ENCODE peak calls at places on chromosome 4, in five cellular contexts. I is H1, H is HepG2, G is HCT116, V is GM12878. O is an unnamed sample.

GRCh38 chr4:87901426-87901825 is 68.7 kb downstream of the MEPE start:
- DNase-seq in H (no peak), V (no peak), I (no peak), G (no peak), O (no peak)

GRCh38 chr4:98802673-98803286 is 126.2 kb downstream of the EIF4E start:
- DNase-seq in V (no peak), H (no peak), G (no peak), I (no peak), O (no peak)

GRCh38 chr4:80192937-80193336 is 4.4 kb upstream of the PRDM8 start:
- DNase-seq in H (no peak), G (no peak), I (no peak), V (no peak), O (no peak)

GRCh38 chr4:137794779-137795178 is 262.5 kb upstream of the PCDH18 start:
- DNase-seq in G (no peak), H (no peak), V (no peak), I (no peak), O (peak)

GRCh38 chr4:1851575-1852415 is 4.2 kb downstream of the LETM1 start:
- DNase-seq in G (no peak), H (no peak), V (no peak), I (no peak), O (no peak)

GRCh38 chr4:94131212-94131611 is 76.5 kb upstream of the SMARCAD1 start:
- DNase-seq in V (no peak), H (no peak), G (no peak), I (no peak), O (no peak)

GRCh38 chr4:16360694-16361262 is 134.5 kb upstream of the TAPT1 start:
- DNase-seq in G (no peak), I (no peak), H (no peak), V (no peak), O (no peak)

GRCh38 chr4:15805583-15806517 is 27.7 kb downstream of the CD38 start:
- DNase-seq in V (peak), G (peak), H (peak), I (no peak), O (peak)

GRCh38 chr4:38366451-38366850 is 297.5 kb upstream of the KLF3 start:
- DNase-seq in G (no peak), H (no peak), I (no peak), V (no peak), O (no peak)
- TF ChIP-seq JUND in G (no peak), H (no peak), I (no peak), V (no peak), O (no peak)

GRCh38 chr4:53044651-53044960 is 182.5 kb downstream of the RASL11B start:
- DNase-seq in G (no peak), V (no peak), I (no peak), H (no peak), O (no peak)

GRCh38 chr4:53040459-53040815 is 178.3 kb downstream of the RASL11B start:
- DNase-seq in G (no peak), H (no peak), V (no peak), I (no peak), O (no peak)

GRCh38 chr4:53043900-53044650 is 182.0 kb downstream of the RASL11B start:
- DNase-seq in G (no peak), I (no peak), V (no peak), H (no peak), O (no peak)

GRCh38 chr4:53039741-53040458 is 177.8 kb downstream of the RASL11B start:
- DNase-seq in I (no peak), V (no peak), H (no peak), G (no peak), O (no peak)

DNA sequence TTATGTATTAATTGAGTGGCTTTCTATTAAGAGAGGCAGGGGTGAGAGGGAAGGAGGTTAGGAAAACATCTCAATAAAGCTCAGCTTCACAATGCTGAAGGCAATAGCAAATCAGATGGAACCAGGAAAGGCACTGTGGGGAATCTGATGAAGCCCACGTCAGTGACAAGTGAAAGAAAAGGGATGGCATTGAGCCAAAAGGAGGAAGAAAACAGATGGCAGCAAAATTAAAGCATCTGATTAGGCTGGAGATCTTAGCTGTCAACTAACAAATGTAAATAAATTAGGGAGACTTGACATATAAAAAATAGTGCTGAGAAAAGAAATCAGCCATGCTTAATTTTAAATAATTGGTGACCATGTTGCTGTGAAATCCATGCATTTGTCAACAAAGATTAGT is 181.0 kb downstream of the RASL11B start:
- DNase-seq in I (no peak), H (no peak), G (no peak), V (no peak), O (no peak)
- TF ChIP-seq JUND in I (no peak), H (no peak), G (no peak), V (no peak), O (no peak)

DNA sequence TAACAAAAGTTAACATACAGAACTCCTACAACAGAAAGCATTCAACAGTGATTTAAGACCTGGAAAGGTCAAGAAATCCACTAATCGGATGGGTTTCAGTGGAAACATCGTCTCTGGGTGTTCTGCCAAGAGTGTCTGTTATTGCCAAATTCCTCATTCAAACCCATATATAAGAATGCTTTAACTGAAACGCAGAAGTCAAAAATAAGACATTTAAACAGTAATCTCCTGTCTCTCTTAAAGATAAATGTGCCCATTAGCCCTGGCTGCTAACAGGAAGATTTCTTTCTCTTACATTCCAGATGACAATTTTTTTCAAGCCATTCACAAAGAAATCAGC is 31.5 kb downstream of the DCTD start:
- DNase-seq in V (no peak), H (no peak), G (no peak), I (no peak), O (no peak)
- TF ChIP-seq JUND in V (no peak), H (no peak), G (no peak), I (no peak), O (no peak)

GRCh38 chr4:20251796-20252655 is at the start of gene SLIT2:
- DNase-seq in I (peak), G (peak), V (no peak), H (peak), O (no peak)
- TF ChIP-seq JUND in I (no peak), G (no peak), V (no peak), H (no peak), O (no peak)

GRCh38 chr4:124111922-124112321 is 600.6 kb downstream of the ANKRD50 start:
- DNase-seq in I (no peak), H (peak), G (peak), V (no peak), O (no peak)
- TF ChIP-seq JUND in I (no peak), H (no peak), G (no peak), V (no peak), O (no peak)

GRCh38 chr4:89316931-89317366 is 9.3 kb upstream of the GPRIN3 start:
- DNase-seq in G (no peak), H (no peak), V (no peak), I (no peak), O (no peak)
- TF ChIP-seq JUND in G (no peak), H (no peak), V (no peak), I (no peak), O (no peak)

GRCh38 chr4:56184214-56184613 is 203.1 kb downstream of the AASDH start:
- DNase-seq in G (no peak), I (no peak), H (no peak), V (no peak), O (no peak)

GRCh38 chr4:56186808-56187523 is 200.3 kb downstream of the AASDH start:
- DNase-seq in H (no peak), V (no peak), G (no peak), I (no peak), O (no peak)

GRCh38 chr4:56182356-56182755 is 204.9 kb downstream of the AASDH start:
- DNase-seq in H (no peak), V (no peak), G (no peak), I (no peak), O (no peak)

GRCh38 chr4:56183344-56183959 is 203.8 kb downstream of the AASDH start:
- DNase-seq in H (no peak), V (peak), I (no peak), G (no peak), O (no peak)

GRCh38 chr4:56181140-56181950 is 205.9 kb downstream of the AASDH start:
- DNase-seq in V (no peak), H (no peak), G (peak), I (no peak), O (no peak)
- TF ChIP-seq JUND in V (no peak), H (no peak), G (no peak), I (no peak), O (no peak)

GRCh38 chr4:91057871-91058270 is 930.7 kb downstream of the CCSER1 start:
- DNase-seq in G (no peak), V (no peak), H (no peak), I (no peak), O (no peak)
- TF ChIP-seq JUND in G (no peak), V (no peak), H (no peak), I (no peak), O (no peak)

O was measured in T47D.